ENCODE peak calls at places on chromosome 16, in six cellular contexts. D is heart right ventricle, P is esophagus squamous epithelium, T is IMR-90, V is Caco-2, H is neural crest cell. F is an unnamed sample.

GRCh38 chr16:85571813-85572619 is 41.1 kb upstream of the GSE1 start:
- DNase-seq in D (no peak), H (no peak), V (no peak), P (no peak), T (no peak), F (no peak)

GRCh38 chr16:50547944-50548658 is at the start of gene NKD1:
- DNase-seq in V (peak), H (peak), D (peak), P (no peak), T (peak), F (peak)

GRCh38 chr16:58123896-58124600 is 5.1 kb downstream of the CFAP20 start:
- DNase-seq in P (no peak), T (no peak), D (no peak), V (no peak), H (no peak), F (no peak)

GRCh38 chr16:48907906-48908634 is 298.1 kb upstream of the N4BP1 start:
- DNase-seq in P (no peak), D (no peak), T (no peak), H (no peak), V (no peak), F (no peak)

GRCh38 chr16:72921620-72922019 is 126.3 kb downstream of the ZFHX3 start:
- DNase-seq in V (no peak), T (peak), D (no peak), P (no peak), H (peak), F (no peak)

GRCh38 chr16:84371553-84371865 is 3.2 kb downstream of the ATP2C2 start:
- DNase-seq in P (no peak), T (no peak), H (no peak), V (no peak), D (no peak), F (no peak)

GRCh38 chr16:73356401-73357079 is 308.6 kb upstream of the ZFHX3 start:
- DNase-seq in P (no peak), D (no peak), H (no peak), V (no peak), T (no peak), F (no peak)

GRCh38 chr16:81214745-81215166 is 23.7 kb upstream of the BCO1 start:
- DNase-seq in T (peak), V (peak), P (no peak), D (no peak), H (no peak), F (peak)

GRCh38 chr16:81003610-81004460 is 2.9 kb downstream of the CMC2 start:
- DNase-seq in H (no peak), P (no peak), D (no peak), V (no peak), T (peak), F (no peak)

GRCh38 chr16:14652726-14653125 is 20.0 kb downstream of the BFAR start:
- DNase-seq in D (no peak), H (no peak), T (no peak), V (no peak), P (no peak), F (no peak)

GRCh38 chr16:85205747-85206471 is 93.6 kb upstream of the CIBAR2 start:
- DNase-seq in D (no peak), P (no peak), V (no peak), T (peak), H (no peak), F (no peak)

GRCh38 chr16:24858219-24859041 is 12.7 kb downstream of the SLC5A11 start:
- DNase-seq in D (peak), P (no peak), V (peak), T (peak), H (peak), F (peak)

GRCh38 chr16:86786338-86786737 is 208.0 kb downstream of the FOXL1 start:
- DNase-seq in V (no peak), H (no peak), D (no peak), T (no peak), P (no peak), F (no peak)

GRCh38 chr16:8257561-8257960 is 332.8 kb downstream of the TMEM114 start:
- DNase-seq in D (no peak), V (no peak), H (no peak), T (no peak), P (no peak), F (no peak)

GRCh38 chr16:24538756-24539294 is 541 bp upstream of the RBBP6 start:
- DNase-seq in T (no peak), H (no peak), V (no peak), D (no peak), P (no peak), F (no peak)

GRCh38 chr16:50948268-50948667 is 202.8 kb downstream of the SALL1 start:
- DNase-seq in D (no peak), T (no peak), V (no peak), H (no peak), P (no peak), F (no peak)

GRCh38 chr16:67170168-67170947 is at the start of gene NOL3:
- DNase-seq in P (peak), T (peak), H (peak), D (peak), V (peak), F (peak)

GRCh38 chr16:86101135-86101911 is 202.4 kb downstream of the IRF8 start:
- DNase-seq in D (no peak), H (no peak), T (no peak), P (no peak), V (no peak), F (no peak)

GRCh38 chr16:8959921-8960787 is 3.6 kb downstream of the USP7 start:
- DNase-seq in T (peak), H (no peak), D (no peak), P (no peak), V (no peak), F (no peak)

GRCh38 chr16:85428899-85429775 is 184.0 kb upstream of the GSE1 start:
- DNase-seq in P (no peak), H (no peak), T (no peak), V (peak), D (no peak), F (no peak)

GRCh38 chr16:75038036-75038959 is 39.5 kb downstream of the ZNRF1 start:
- DNase-seq in T (peak), H (no peak), P (no peak), D (no peak), V (no peak), F (no peak)

GRCh38 chr16:2471016-2471652 is at the start of gene NTN3:
- DNase-seq in P (no peak), V (peak), H (peak), D (no peak), T (no peak), F (no peak)

GRCh38 chr16:67694611-67695010 is 24.5 kb downstream of the GFOD2 start:
- DNase-seq in V (no peak), D (no peak), T (no peak), P (no peak), H (no peak), F (no peak)

GRCh38 chr16:17070882-17071592 is 399.7 kb downstream of the XYLT1 start:
- DNase-seq in H (peak), V (no peak), D (no peak), P (peak), T (no peak), F (no peak)

GRCh38 chr16:72768611-72769010 is 279.3 kb downstream of the ZFHX3 start:
- DNase-seq in P (no peak), H (no peak), T (no peak), V (no peak), D (no peak), F (no peak)

DNA sequence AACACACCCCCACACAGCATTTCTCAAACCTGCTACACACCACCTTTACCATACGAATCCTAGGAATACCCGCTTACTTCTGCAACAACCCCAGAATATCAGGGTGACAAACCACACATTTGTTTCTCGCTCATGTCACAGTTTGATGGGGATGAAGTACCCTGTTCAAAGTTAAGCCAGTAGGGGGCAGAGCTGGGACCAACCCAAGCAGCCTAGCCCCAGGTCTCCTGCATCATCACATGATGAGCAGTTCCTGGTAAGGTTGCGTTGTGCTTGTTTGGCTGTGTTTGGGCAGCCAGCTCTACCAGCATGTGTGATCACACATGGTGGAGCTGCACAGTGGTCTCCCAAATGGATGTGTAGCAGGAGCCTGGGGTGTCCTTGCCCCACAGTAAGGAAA is 103.6 kb upstream of the C16orf82 start:
- DNase-seq in D (no peak), V (no peak), H (peak), T (peak), P (no peak), F (no peak)
- TF ChIP-seq CTCF in D (no peak), V (peak), H (peak), T (peak), P (peak), F (no peak)

GRCh38 chr16:55018881-55019280 is 88.2 kb downstream of the IRX5 start:
- DNase-seq in V (no peak), H (no peak), P (no peak), D (no peak), T (no peak), F (no peak)

GRCh38 chr16:55019419-55020131 is 88.9 kb downstream of the IRX5 start:
- DNase-seq in D (no peak), P (no peak), H (no peak), V (no peak), T (no peak), F (no peak)

GRCh38 chr16:55021595-55022475 is 91.2 kb downstream of the IRX5 start:
- DNase-seq in H (no peak), V (peak), D (no peak), T (no peak), P (no peak), F (peak)
- TF ChIP-seq CTCF in H (peak), V (peak), D (no peak), T (no peak), P (no peak), F (no peak)

GRCh38 chr16:78553268-78554044 is 454.0 kb downstream of the WWOX start:
- DNase-seq in T (no peak), H (no peak), P (no peak), V (peak), D (no peak), F (no peak)
- TF ChIP-seq CTCF in T (no peak), H (no peak), P (no peak), V (peak), D (no peak), F (no peak)

GRCh38 chr16:71421911-71422310 is 19.9 kb downstream of the TLE7 start:
- DNase-seq in V (peak), T (no peak), H (peak), D (no peak), P (no peak), F (peak)
- TF ChIP-seq CTCF in V (peak), T (peak), H (peak), D (no peak), P (peak), F (peak)

GRCh38 chr16:88833086-88833485 is 21.4 kb upstream of the APRT start:
- DNase-seq in T (no peak), H (no peak), V (no peak), P (no peak), D (no peak), F (no peak)

GRCh38 chr16:88836791-88837190 is 20.0 kb downstream of the GALNS start:
- DNase-seq in H (no peak), P (no peak), T (no peak), V (no peak), D (no peak), F (no peak)

GRCh38 chr16:88835818-88836217 is 20.9 kb downstream of the GALNS start:
- DNase-seq in D (no peak), V (no peak), T (no peak), P (no peak), H (no peak), F (no peak)

GRCh38 chr16:88835383-88835782 is 21.4 kb downstream of the GALNS start:
- DNase-seq in D (no peak), P (no peak), H (no peak), V (no peak), T (no peak), F (no peak)

GRCh38 chr16:88834670-88835069 is 22.1 kb downstream of the GALNS start:
- DNase-seq in P (no peak), T (no peak), H (no peak), V (no peak), D (no peak), F (no peak)
- TF ChIP-seq CTCF in P (no peak), T (no peak), H (no peak), V (no peak), D (no peak), F (no peak)

DNA sequence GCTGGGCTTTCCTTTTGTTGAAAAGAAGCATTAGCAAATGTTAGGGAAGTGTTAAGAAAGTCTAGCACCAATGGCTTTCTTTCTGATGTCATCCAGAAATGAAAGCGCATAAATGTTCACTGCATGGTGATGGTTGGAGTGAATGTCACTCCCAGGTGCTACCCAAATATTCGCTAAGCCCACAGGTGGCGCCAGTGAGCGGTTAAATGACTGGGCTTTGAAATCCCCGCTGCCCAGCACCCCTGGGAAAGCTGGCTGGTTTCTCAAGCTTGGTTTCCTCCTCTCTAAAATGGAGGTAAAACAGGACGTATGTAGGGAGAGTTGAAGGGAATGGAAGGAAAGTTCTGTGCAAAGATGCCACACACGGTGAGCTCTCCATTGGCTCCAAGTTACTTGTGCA is 104.4 kb downstream of the IRX5 start:
- DNase-seq in V (peak), H (peak), D (no peak), P (no peak), T (no peak), F (peak)
- TF ChIP-seq CTCF in V (peak), H (peak), D (peak), P (peak), T (peak), F (peak)

GRCh38 chr16:30615358-30616076 is 5.3 kb upstream of the ZNF689 start:
- DNase-seq in P (no peak), D (peak), V (peak), H (peak), T (peak), F (peak)
- TF ChIP-seq CTCF in P (peak), D (peak), V (no peak), H (peak), T (peak), F (peak)

DNA sequence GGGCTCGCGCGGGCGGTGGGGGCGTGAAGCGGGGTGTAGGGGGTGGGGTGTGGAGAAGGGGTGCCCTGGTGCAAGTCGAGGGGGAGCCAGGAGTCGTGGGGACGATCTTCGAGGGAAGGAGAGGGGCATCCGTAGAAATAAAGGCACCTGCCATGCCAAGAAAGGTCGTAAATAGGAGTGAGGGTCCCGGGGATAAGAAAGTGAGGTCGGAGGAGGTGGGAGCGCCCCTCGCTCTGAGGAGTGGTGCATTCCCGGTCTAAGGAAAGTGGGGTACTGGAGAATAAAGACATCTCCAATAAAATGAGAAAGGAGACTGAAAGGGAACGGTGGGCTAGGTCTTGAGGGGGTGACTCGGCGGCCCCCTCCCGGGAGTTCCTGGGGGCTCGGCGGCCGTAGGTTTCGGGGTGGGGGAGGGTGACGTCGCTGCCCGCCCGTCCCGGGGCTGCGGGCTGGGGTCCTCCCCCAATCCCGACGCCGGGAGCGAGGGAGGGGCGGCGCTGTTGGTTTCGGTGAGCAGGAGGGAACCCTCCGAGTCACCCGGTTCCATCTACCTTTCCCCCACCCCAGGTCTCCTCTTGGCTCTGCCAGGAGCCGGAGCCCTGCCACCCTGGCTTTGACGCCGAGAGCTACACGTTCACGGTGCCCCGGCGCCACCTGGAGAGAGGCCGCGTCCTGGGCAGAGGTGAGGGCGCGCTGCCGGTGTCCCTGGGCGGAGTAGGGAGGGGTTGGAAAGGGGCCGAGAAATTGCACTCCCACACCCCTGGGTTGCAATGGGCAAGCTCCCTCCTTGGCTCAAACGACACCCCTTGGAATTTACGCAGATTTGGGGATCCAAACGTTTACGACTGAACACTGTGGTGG is 868 bp downstream of the CDH1 start:
- DNase-seq in D (no peak), T (no peak), V (peak), H (no peak), P (no peak), F (peak)
- TF ChIP-seq CTCF in D (no peak), T (no peak), V (peak), H (no peak), P (peak), F (no peak)

F was measured in Calu3.